ENCODE peak calls at places on chromosome 4, in nine cellular contexts. R is activated T-cell treated with anti-CD3 and anti-CD28 coated beads, Interleukin-2, amount 50 U/mL, for 24 hours; Y is GM03348; I is GM13976; S is H54; X is BE2C; O is Caco-2; L is AG04449; G is Daoy. E is an unnamed sample.

GRCh38 chr4:12286351-12286750 is 857.7 kb upstream of the HS3ST1 start:
- DNase-seq in I (no peak), G (no peak), L (no peak), X (no peak), O (no peak), R (no peak), S (no peak), Y (no peak), E (no peak)

GRCh38 chr4:14857475-14857874 is 144.8 kb upstream of the CPEB2 start:
- DNase-seq in R (no peak), O (no peak), X (no peak), Y (no peak), G (no peak), S (no peak), I (no peak), L (no peak), E (no peak)

GRCh38 chr4:152436384-152436783 is 99.5 kb downstream of the FBXW7 start:
- DNase-seq in L (no peak), O (peak), Y (no peak), I (no peak), G (no peak), X (no peak), S (no peak), R (no peak), E (no peak)

GRCh38 chr4:3388461-3389185 is 53.1 kb upstream of the HGFAC start:
- DNase-seq in Y (peak), R (no peak), G (peak), I (peak), O (no peak), L (peak), S (no peak), X (no peak), E (no peak)

GRCh38 chr4:128341634-128342033 is 54.0 kb upstream of the PGRMC2 start:
- DNase-seq in X (no peak), G (no peak), O (no peak), S (no peak), L (no peak), R (no peak), Y (no peak), I (no peak), E (no peak)

GRCh38 chr4:128980816-128981326 is 112.5 kb downstream of the SCLT1 start:
- DNase-seq in X (no peak), L (no peak), G (no peak), S (no peak), O (no peak), Y (no peak), I (no peak), R (no peak), E (no peak)

GRCh38 chr4:176538217-176538925 is 218.6 kb downstream of the SPCS3 start:
- DNase-seq in Y (peak), G (peak), L (peak), I (no peak), S (peak), R (no peak), X (no peak), O (no peak), E (no peak)

GRCh38 chr4:152220201-152220666 is 315.7 kb downstream of the FBXW7 start:
- DNase-seq in I (no peak), O (no peak), L (no peak), X (no peak), Y (peak), R (no peak), S (no peak), G (peak), E (peak)

GRCh38 chr4:40923326-40924095 is 173.8 kb downstream of the NSUN7 start:
- DNase-seq in O (no peak), R (no peak), S (no peak), Y (no peak), X (peak), I (no peak), G (no peak), L (no peak), E (no peak)

GRCh38 chr4:17324431-17324830 is 187.5 kb downstream of the QDPR start:
- DNase-seq in X (peak), S (no peak), I (peak), G (no peak), R (peak), L (peak), Y (peak), O (peak), E (peak)

E was measured in T-helper 1 cell.